ENCODE peak calls at places on chromosomes 12 and 14, in ten cellular contexts. J is RKO; Y is stimulated activated CD8-positive, alpha-beta memory T cell treated with anti-CD3 and anti-CD28 coated beads, Interleukin-4, amount 100 ng/mL, for 48 hours; H is progenitor cell of endocrine pancreas; B is activated CD8-positive, alpha-beta memory T cell treated with anti-CD3 and anti-CD28 coated beads for 48 hours; I is EL; E is caudate nucleus; Z is activated T-cell treated with anti-CD3 and anti-CD28 coated beads, Interleukin-2, amount 50 U/mL, for 4 hours; T is HuH-7.5; S is H7. F is an unnamed sample.

GRCh38 chr14:100772607-100773165 is 46.0 kb downstream of the DLK1 start:
- DNase-seq in H (no peak), J (no peak), T (no peak), E (no peak), I (no peak), Z (no peak), S (no peak), B (no peak), Y (no peak), F (peak)

GRCh38 chr12:109418848-109419474 is 58.1 kb downstream of the KCTD10 start:
- DNase-seq in T (no peak), I (no peak), S (no peak), Z (no peak), J (no peak), E (no peak), Y (no peak), B (no peak), H (no peak), F (no peak)

GRCh38 chr14:59254911-59255545 is 66.6 kb downstream of the DAAM1 start:
- DNase-seq in Z (no peak), S (no peak), T (no peak), I (no peak), E (no peak), Y (no peak), H (no peak), J (no peak), B (no peak), F (no peak)

GRCh38 chr12:92955997-92956663 is 27.0 kb upstream of the EEA1 start:
- DNase-seq in Y (no peak), T (no peak), S (no peak), E (no peak), J (peak), B (no peak), I (peak), Z (no peak), H (no peak), F (no peak)

GRCh38 chr12:133202493-133203343 is 21.4 kb downstream of the ZNF268 start:
- DNase-seq in I (no peak), H (no peak), Z (no peak), B (no peak), S (no peak), J (no peak), Y (no peak), E (no peak), T (no peak), F (no peak)

GRCh38 chr12:17216156-17216555 is 610.2 kb upstream of the LMO3 start:
- DNase-seq in T (no peak), E (no peak), I (no peak), Y (no peak), Z (no peak), J (no peak), H (no peak), S (no peak), B (no peak), F (no peak)

GRCh38 chr12:14322403-14322802 is 43.1 kb upstream of the ATF7IP start:
- DNase-seq in Z (no peak), H (no peak), I (peak), J (no peak), Y (no peak), S (no peak), B (no peak), T (no peak), E (no peak), F (no peak)

GRCh38 chr14:32337759-32338158 is 8.7 kb downstream of the AKAP6 start:
- DNase-seq in E (no peak), S (no peak), J (no peak), T (no peak), Y (no peak), Z (no peak), I (no peak), B (no peak), H (no peak), F (no peak)

GRCh38 chr12:95790912-95791849 is 617 bp upstream of the NTN4 start:
- DNase-seq in E (no peak), I (peak), J (no peak), S (peak), B (no peak), Z (peak), T (peak), H (peak), Y (peak), F (peak)

GRCh38 chr12:15788266-15789214 is 648 bp downstream of the EPS8 start:
- DNase-seq in J (peak), T (peak), B (peak), E (peak), Z (peak), H (peak), S (peak), Y (no peak), I (peak), F (no peak)

GRCh38 chr12:55829967-55830600 is 697 bp upstream of the DNAJC14 start:
- DNase-seq in B (no peak), Z (peak), S (peak), E (peak), Y (peak), J (peak), H (peak), I (no peak), T (peak), F (peak)

GRCh38 chr14:91891721-91892220 is 24.4 kb upstream of the TC2N start:
- DNase-seq in S (no peak), H (no peak), E (peak), T (no peak), B (no peak), I (no peak), Z (no peak), J (no peak), Y (no peak), F (no peak)

GRCh38 chr14:100733152-100733850 is 6.6 kb downstream of the DLK1 start:
- DNase-seq in Y (no peak), B (no peak), J (no peak), S (peak), E (no peak), I (no peak), H (no peak), Z (no peak), T (no peak), F (no peak)

GRCh38 chr12:84604541-84604940 is 308.1 kb downstream of the SLC6A15 start:
- DNase-seq in T (no peak), H (no peak), J (no peak), S (no peak), Z (no peak), E (no peak), I (no peak), B (no peak), Y (no peak), F (no peak)